ENCODE peak calls at places on chromosomes 4 and X, in nine cellular contexts. S is A549, R is H54, X is K562, U is uterus, M is gastrocnemius medialis, J is ovary, N is right lobe of liver, I is upper lobe of left lung. K is an unnamed sample.

GRCh38 chrX:107102980-107103379 is 15.6 kb downstream of the RBM41 start:
- DNase-seq in S (peak), R (no peak), X (no peak), U (no peak), M (no peak), J (no peak), N (no peak), I (no peak), K (peak)

GRCh38 chrX:49838374-49838773 is 9.3 kb downstream of the PAGE4 start:
- DNase-seq in S (peak), R (no peak), X (peak), U (peak), M (no peak), J (no peak), N (no peak), I (no peak), K (peak)

GRCh38 chr4:7206385-7206784 is 14.0 kb downstream of the SORCS2 start:
- DNase-seq in S (peak), R (peak), X (peak), U (peak), M (peak), J (peak), N (no peak), I (no peak), K (no peak)

GRCh38 chr4:140691369-140691768 is 64.8 kb downstream of the TBC1D9 start:
- DNase-seq in S (peak), R (no peak), X (no peak), U (no peak), M (no peak), J (no peak), N (no peak), I (no peak), K (no peak)

GRCh38 chr4:168647976-168648375 is 151.1 kb downstream of the PALLD start:
- DNase-seq in S (no peak), R (no peak), X (no peak), U (no peak), M (no peak), J (no peak), N (no peak), I (no peak), K (no peak)

GRCh38 chrX:153971124-153971631 is 440 bp downstream of the HCFC1 start:
- DNase-seq in S (peak), R (peak), X (peak), U (peak), M (peak), J (peak), N (peak), I (peak), K (peak)

GRCh38 chr4:145098675-145099037 is 545 bp downstream of the ABCE1 start:
- DNase-seq in S (peak), R (no peak), X (no peak), U (no peak), M (peak), J (no peak), N (no peak), I (no peak), K (peak)

GRCh38 chr4:100311181-100311580 is 120.9 kb upstream of the DDIT4L start:
- DNase-seq in S (peak), R (no peak), X (no peak), U (no peak), M (peak), J (no peak), N (no peak), I (no peak), K (no peak)

GRCh38 chr4:176810481-176811249 is 17.9 kb upstream of the VEGFC start:
- DNase-seq in S (no peak), R (no peak), X (no peak), U (no peak), M (no peak), J (no peak), N (no peak), I (no peak), K (no peak)

GRCh38 chr4:54781771-54782170 is 124.0 kb downstream of the KIT start:
- DNase-seq in S (no peak), R (no peak), X (no peak), U (peak), M (peak), J (peak), N (no peak), I (no peak), K (no peak)

GRCh38 chrX:6826856-6827255 is 291.9 kb upstream of the VCX3A start:
- DNase-seq in S (no peak), R (no peak), X (no peak), U (no peak), M (no peak), J (no peak), N (no peak), I (no peak), K (no peak)

GRCh38 chr4:114383721-114384120 is 214.9 kb upstream of the UGT8 start:
- DNase-seq in S (no peak), R (no peak), X (no peak), U (no peak), M (no peak), J (no peak), N (no peak), I (no peak), K (no peak)

GRCh38 chr4:95165926-95166524 is 382.7 kb downstream of the UNC5C start:
- DNase-seq in S (peak), R (peak), X (peak), U (no peak), M (no peak), J (no peak), N (no peak), I (no peak), K (peak)

GRCh38 chr4:62640296-62640695 is 1440.2 kb downstream of the ADGRL3 start:
- DNase-seq in S (no peak), R (no peak), X (no peak), U (no peak), M (no peak), J (no peak), N (no peak), I (no peak), K (no peak)

GRCh38 chr4:107115185-107115847 is 79.2 kb upstream of the DKK2 start:
- DNase-seq in S (no peak), R (no peak), X (no peak), U (no peak), M (no peak), J (no peak), N (no peak), I (no peak), K (no peak)

GRCh38 chrX:44042124-44042523 is 68.9 kb upstream of the NDP start:
- DNase-seq in S (no peak), R (no peak), X (no peak), U (no peak), M (no peak), J (no peak), N (no peak), I (no peak), K (no peak)

GRCh38 chrX:103531002-103531401 is 11.7 kb upstream of the RAB40A start:
- DNase-seq in S (no peak), R (no peak), X (no peak), U (no peak), M (no peak), J (no peak), N (no peak), I (no peak), K (no peak)

GRCh38 chr4:166012129-166013078 is 139.4 kb downstream of the TLL1 start:
- DNase-seq in S (no peak), R (no peak), X (no peak), U (no peak), M (no peak), J (no peak), N (no peak), I (no peak), K (no peak)

GRCh38 chr4:158290912-158291311 is 80.6 kb downstream of the TMEM144 start:
- DNase-seq in S (no peak), R (no peak), X (no peak), U (no peak), M (no peak), J (no peak), N (no peak), I (no peak), K (no peak)

GRCh38 chr4:35038079-35038805 is 1206.1 kb downstream of the ARAP2 start:
- DNase-seq in S (no peak), R (no peak), X (no peak), U (no peak), M (no peak), J (no peak), N (peak), I (peak), K (no peak)

GRCh38 chr4:38290360-38290759 is 330.2 kb downstream of the PTTG2 start:
- DNase-seq in S (no peak), R (no peak), X (no peak), U (no peak), M (no peak), J (no peak), N (no peak), I (no peak), K (no peak)

GRCh38 chr4:86117781-86118302 is 242.0 kb downstream of the MAPK10 start:
- DNase-seq in S (peak), R (no peak), X (no peak), U (peak), M (no peak), J (no peak), N (no peak), I (no peak), K (no peak)

GRCh38 chr4:174654634-174655033 is 132.3 kb upstream of the HPGD start:
- DNase-seq in S (no peak), R (no peak), X (no peak), U (no peak), M (no peak), J (no peak), N (no peak), I (no peak), K (peak)
- TF ChIP-seq POLR2A in S (no peak), R (no peak), X (no peak), U (no peak), M (no peak), J (no peak), N (no peak), I (no peak), K (peak)

GRCh38 chrX:12315526-12315925 is 177.3 kb downstream of the FRMPD4 start:
- DNase-seq in S (no peak), R (no peak), X (no peak), U (no peak), M (no peak), J (no peak), N (no peak), I (no peak), K (no peak)
- TF ChIP-seq POLR2A in S (no peak), R (no peak), X (no peak), U (no peak), M (no peak), J (no peak), N (no peak), I (no peak), K (no peak)

DNA sequence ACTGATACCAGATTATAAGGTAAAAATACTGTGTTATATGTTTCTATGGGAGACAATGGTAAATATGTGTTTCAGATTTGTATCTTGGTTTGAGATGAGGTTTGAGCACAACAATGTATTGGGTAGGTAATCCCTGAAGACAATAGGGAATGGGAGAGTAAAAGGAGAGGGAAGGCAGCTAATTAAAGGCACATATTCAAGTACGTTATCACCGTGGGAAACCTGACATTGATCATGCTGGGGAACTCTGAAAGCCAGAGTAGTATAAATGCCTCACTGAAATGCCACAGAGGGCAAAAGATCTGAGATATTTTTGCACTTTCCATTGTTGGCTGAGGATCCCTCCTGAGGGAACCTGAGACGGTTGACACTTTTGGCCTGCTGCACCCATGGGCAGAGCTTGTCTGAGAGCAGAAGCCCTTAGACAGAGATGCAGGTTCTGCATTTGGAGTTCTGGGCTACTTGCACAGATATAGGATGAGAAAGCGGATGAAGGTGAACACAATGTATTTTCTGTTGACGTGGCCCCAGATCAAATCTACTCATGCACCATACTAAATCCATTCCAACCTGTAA is 506.7 kb downstream of the PCDH18 start:
- DNase-seq in S (no peak), R (no peak), X (no peak), U (no peak), M (no peak), J (no peak), N (no peak), I (no peak), K (no peak)
- TF ChIP-seq POLR2A in S (no peak), R (no peak), X (no peak), U (no peak), M (no peak), J (no peak), N (no peak), I (no peak), K (no peak)

GRCh38 chrX:123962794-123963373 is 1.4 kb downstream of the STAG2 start:
- DNase-seq in S (peak), R (peak), X (peak), U (peak), M (peak), J (peak), N (peak), I (peak), K (peak)
- TF ChIP-seq POLR2A in S (no peak), R (peak), X (peak), U (peak), M (peak), J (peak), N (peak), I (no peak), K (peak)

GRCh38 chrX:86047174-86047991 is at the start of gene CHM:
- DNase-seq in S (peak), R (peak), X (peak), U (peak), M (peak), J (peak), N (peak), I (no peak), K (no peak)
- TF ChIP-seq POLR2A in S (peak), R (peak), X (peak), U (peak), M (peak), J (peak), N (peak), I (no peak), K (peak)

GRCh38 chr4:183441276-183441675 is 3.2 kb upstream of the CDKN2AIP start:
- DNase-seq in S (no peak), R (no peak), X (no peak), U (no peak), M (no peak), J (no peak), N (no peak), I (no peak), K (no peak)

GRCh38 chr4:183447646-183448045 is 3.2 kb downstream of the CDKN2AIP start:
- DNase-seq in S (no peak), R (no peak), X (no peak), U (no peak), M (no peak), J (no peak), N (no peak), I (no peak), K (no peak)

GRCh38 chr4:183444149-183444952 is at the start of gene CDKN2AIP:
- DNase-seq in S (peak), R (peak), X (peak), U (peak), M (peak), J (peak), N (peak), I (peak), K (peak)

GRCh38 chr4:183444953-183445543 is 612 bp downstream of the CDKN2AIP start:
- DNase-seq in S (no peak), R (no peak), X (no peak), U (no peak), M (peak), J (no peak), N (peak), I (peak), K (peak)

DNA sequence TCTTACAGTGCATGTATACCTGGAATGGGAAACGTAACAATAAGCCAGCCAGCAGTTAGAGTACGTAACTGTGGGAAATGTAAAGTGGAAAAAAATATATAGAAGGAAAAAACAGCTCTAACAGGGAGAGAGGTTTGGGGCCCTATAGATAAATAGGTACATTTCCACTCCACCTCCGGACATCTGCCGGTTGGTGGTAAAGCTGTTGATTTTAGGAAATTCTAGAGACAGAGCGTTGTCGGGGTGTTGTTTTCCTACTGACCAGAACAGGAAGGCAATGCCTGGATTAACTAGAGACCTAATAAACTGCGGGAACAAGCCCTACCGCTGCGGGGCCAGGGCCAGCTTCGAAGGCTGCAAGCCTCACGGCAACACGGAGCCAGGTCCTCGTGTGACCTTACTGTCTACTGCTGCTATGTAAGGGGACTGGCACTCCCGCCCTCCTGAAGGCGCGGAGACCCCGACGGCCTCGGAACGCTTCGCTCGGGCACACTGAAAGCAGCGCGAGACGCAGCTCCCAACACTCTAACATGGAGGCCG is 757 bp upstream of the CDKN2AIP start:
- DNase-seq in S (no peak), R (no peak), X (no peak), U (no peak), M (peak), J (no peak), N (no peak), I (no peak), K (peak)
- TF ChIP-seq POLR2A in S (no peak), R (no peak), X (no peak), U (no peak), M (no peak), J (no peak), N (no peak), I (no peak), K (no peak)

DNA sequence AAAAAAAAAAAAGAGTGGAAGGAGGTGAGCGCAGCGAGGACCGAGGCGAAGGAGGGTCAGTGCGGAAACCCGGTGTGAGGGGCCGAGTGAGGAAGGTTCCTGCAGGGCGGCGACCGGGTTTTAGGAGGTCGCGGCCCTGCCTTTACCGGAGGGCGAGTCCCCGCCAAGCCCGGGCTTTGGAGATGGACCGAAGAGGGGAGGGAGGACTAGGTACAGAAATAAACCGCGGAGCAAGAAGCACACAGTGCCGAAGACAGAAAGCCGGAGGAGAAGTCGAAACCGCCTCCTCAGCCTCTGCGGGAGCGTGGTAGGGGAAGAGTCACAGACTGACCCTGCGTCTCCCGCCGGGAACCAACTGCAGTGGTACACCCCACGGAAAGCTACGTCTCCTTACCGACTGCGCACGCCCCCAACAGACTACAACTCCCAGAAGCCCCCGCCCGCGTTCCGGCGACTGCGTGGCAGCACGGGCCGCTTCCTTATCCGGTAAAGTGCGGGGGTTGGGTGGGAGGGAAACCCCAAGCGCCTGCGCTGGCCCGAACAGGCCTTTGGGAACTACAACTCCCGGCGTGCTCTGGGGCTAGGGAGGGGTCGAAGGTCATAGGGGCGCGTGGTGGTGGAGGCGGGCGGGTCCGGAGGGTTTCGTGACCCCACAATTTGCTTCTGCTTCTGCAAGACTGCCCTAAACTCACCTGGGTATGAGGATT is at the start of gene NFXL1:
- DNase-seq in S (peak), R (peak), X (peak), U (peak), M (peak), J (peak), N (peak), I (peak), K (peak)
- TF ChIP-seq POLR2A in S (peak), R (peak), X (peak), U (peak), M (peak), J (peak), N (peak), I (no peak), K (peak)

DNA sequence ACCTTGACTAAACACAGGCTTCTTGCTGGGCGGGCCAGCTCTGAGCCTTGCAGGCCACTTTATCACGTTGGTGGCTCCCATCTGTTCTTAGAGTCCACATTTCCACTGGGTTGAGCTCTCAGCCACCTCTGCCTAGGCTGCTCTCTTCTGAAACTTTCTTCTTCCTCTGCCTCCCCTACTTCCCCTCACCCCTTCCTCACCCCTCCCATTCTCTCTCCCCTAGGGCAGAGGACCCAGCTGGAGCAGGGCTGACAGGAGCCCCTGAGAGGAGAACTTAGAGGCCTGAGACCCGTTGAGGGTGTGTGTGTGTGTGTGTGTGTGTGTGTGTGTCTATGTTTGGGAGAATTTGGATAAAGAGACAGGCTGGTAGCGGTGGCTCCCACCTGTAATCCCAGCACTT is 19.9 kb upstream of the TMSB4X start:
- DNase-seq in S (no peak), R (no peak), X (no peak), U (no peak), M (no peak), J (no peak), N (no peak), I (no peak), K (peak)
- TF ChIP-seq POLR2A in S (no peak), R (no peak), X (no peak), U (no peak), M (no peak), J (no peak), N (no peak), I (no peak), K (no peak)

DNA sequence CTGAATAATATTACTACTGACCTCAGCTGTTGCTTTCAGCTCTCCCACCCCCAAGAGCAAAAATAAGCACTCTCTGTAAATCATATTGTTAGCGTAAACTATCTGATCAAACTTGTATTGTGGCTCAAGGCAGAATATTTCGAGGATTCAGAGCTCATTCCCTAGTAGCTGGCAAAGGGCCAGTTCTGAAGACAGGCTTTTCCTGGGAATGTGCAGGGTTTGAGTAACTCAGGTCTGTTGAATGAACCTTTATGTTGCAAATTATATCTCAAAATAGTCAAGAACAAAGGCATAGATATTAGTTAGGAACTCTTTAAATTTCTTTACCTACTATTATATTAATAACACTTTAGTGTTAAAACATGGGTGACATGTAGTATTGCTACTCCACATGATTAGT is 454.9 kb downstream of the CCSER1 start:
- DNase-seq in S (no peak), R (no peak), X (no peak), U (no peak), M (no peak), J (no peak), N (no peak), I (no peak), K (no peak)
- TF ChIP-seq POLR2A in S (no peak), R (no peak), X (no peak), U (no peak), M (no peak), J (no peak), N (no peak), I (no peak), K (no peak)

K was measured in erythroblast.